ENCODE peak calls at places on chromosomes 4 and X, in five cellular contexts. Q, Y, U, K and E are unnamed samples.

GRCh38 chr4:140641105-140641555 is 72.4 kb upstream of the UCP1 start:
- DNase-seq in Y (no peak), K (no peak), Q (no peak), U (no peak), E (peak)

GRCh38 chr4:173516621-173517612 is 13.1 kb downstream of the HAND2 start:
- DNase-seq in Y (no peak), Q (no peak), U (no peak), K (no peak), E (no peak)

GRCh38 chr4:55303818-55304217 is 42.2 kb upstream of the SRD5A3 start:
- DNase-seq in K (no peak), Q (no peak), Y (no peak), U (no peak), E (no peak)

GRCh38 chr4:8403981-8404380 is 36.5 kb downstream of the ACOX3 start:
- DNase-seq in Y (no peak), K (no peak), Q (no peak), U (no peak), E (no peak)

GRCh38 chr4:72418458-72418857 is 150.6 kb downstream of the ADAMTS3 start:
- DNase-seq in K (no peak), Q (peak), Y (peak), U (no peak), E (no peak)

GRCh38 chr4:177339794-177340374 is 30.2 kb downstream of the NEIL3 start:
- DNase-seq in Y (no peak), Q (peak), U (no peak), K (peak), E (peak)

GRCh38 chrX:149456476-149457245 is 48.4 kb downstream of the IDS start:
- DNase-seq in K (peak), Q (no peak), U (no peak), Y (no peak), E (no peak)

GRCh38 chrX:43643201-43643600 is 12.9 kb upstream of the MAOA start:
- DNase-seq in K (no peak), Q (no peak), Y (no peak), U (no peak), E (no peak)

GRCh38 chr4:152640058-152640921 is 39.5 kb downstream of the TMEM154 start:
- DNase-seq in U (no peak), Q (peak), K (peak), Y (no peak), E (no peak)

GRCh38 chr4:47824844-47825243 is 13.0 kb downstream of the CORIN start:
- DNase-seq in K (no peak), Q (no peak), U (no peak), Y (peak), E (no peak)

GRCh38 chr4:128455076-128455345 is 167.4 kb upstream of the PGRMC2 start:
- DNase-seq in U (no peak), Q (no peak), Y (no peak), K (no peak), E (no peak)

GRCh38 chrX:149830192-149830873 is 48.6 kb downstream of the MAGEA9 start:
- DNase-seq in Q (no peak), U (no peak), K (no peak), Y (no peak), E (no peak)

GRCh38 chr4:108622022-108622421 is 1.6 kb downstream of the RPL34 start:
- DNase-seq in Y (no peak), Q (no peak), U (no peak), K (no peak), E (no peak)

GRCh38 chr4:18858229-18858922 is 836.8 kb upstream of the LCORL start:
- DNase-seq in K (no peak), Q (no peak), U (no peak), Y (no peak), E (no peak)

GRCh38 chr4:88583643-88584470 is 8.4 kb upstream of the HERC3 start:
- DNase-seq in Q (no peak), Y (no peak), K (no peak), U (no peak), E (no peak)

GRCh38 chr4:189202869-189203271 is 737.8 kb upstream of the FRG1 start:
- DNase-seq in K (peak), U (no peak), Q (no peak), Y (no peak), E (no peak)

GRCh38 chr4:53479731-53480525 is 102.5 kb downstream of the FIP1L1 start:
- DNase-seq in Q (no peak), Y (no peak), U (no peak), K (no peak), E (no peak)

GRCh38 chrX:72057331-72057730 is 74.4 kb downstream of the RTL5 start:
- DNase-seq in U (no peak), Y (no peak), Q (no peak), K (no peak), E (no peak)